ENCODE peak calls at places on chromosomes 4 and X, in five cellular contexts. M is right atrium auricular region, H is heart right ventricle, I is aorta, L is fibroblast of lung. Q is an unnamed sample. For H3K4me1, the result is how much of the 10 kb centered on the place peaks cover.

GRCh38 chr4:58983887-58984286 is 1873.7 kb upstream of the IGFBP7 start:
- DNase-seq in M (no peak), I (no peak), H (no peak), L (no peak), Q (no peak)

GRCh38 chrX:109472939-109473713 is 8.8 kb downstream of the GUCY2F start:
- DNase-seq in I (no peak), M (no peak), L (peak), H (peak), Q (no peak)

GRCh38 chrX:72120798-72121197 is 10.9 kb downstream of the RTL5 start:
- DNase-seq in L (no peak), I (no peak), H (no peak), M (no peak), Q (no peak)

GRCh38 chrX:71107762-71108360 is 1.3 kb upstream of the CXorf65 start:
- DNase-seq in M (no peak), I (peak), L (no peak), H (no peak), Q (no peak)

GRCh38 chr4:85603437-85604336 is 128.7 kb downstream of the ARHGAP24 start:
- DNase-seq in H (no peak), I (no peak), M (no peak), L (peak), Q (no peak)

GRCh38 chr4:76943129-76943620 is 6.4 kb upstream of the SEPTIN11 start:
- DNase-seq in L (peak), I (no peak), H (no peak), M (no peak), Q (no peak)

GRCh38 chr4:169861592-169861991 is 103.8 kb upstream of the HPF1 start:
- DNase-seq in I (no peak), L (no peak), H (no peak), M (no peak), Q (no peak)

GRCh38 chrX:50609796-50610195 is 139.2 kb upstream of the DGKK start:
- DNase-seq in L (no peak), M (no peak), H (no peak), I (no peak), Q (no peak)

GRCh38 chrX:154046262-154046771 is 26.6 kb upstream of the IRAK1 start:
- DNase-seq in I (no peak), H (peak), L (peak), M (peak), Q (peak)

GRCh38 chr4:99059550-99059949 is 29.0 kb downstream of the ADH5 start:
- DNase-seq in M (no peak), L (no peak), I (no peak), H (no peak), Q (no peak)

GRCh38 chr4:99058228-99058627 is 30.4 kb downstream of the ADH5 start:
- DNase-seq in L (no peak), I (no peak), M (no peak), H (peak), Q (no peak)

GRCh38 chr4:99062120-99062519 is 26.5 kb downstream of the ADH5 start:
- DNase-seq in M (no peak), I (no peak), H (no peak), L (no peak), Q (peak)

DNA sequence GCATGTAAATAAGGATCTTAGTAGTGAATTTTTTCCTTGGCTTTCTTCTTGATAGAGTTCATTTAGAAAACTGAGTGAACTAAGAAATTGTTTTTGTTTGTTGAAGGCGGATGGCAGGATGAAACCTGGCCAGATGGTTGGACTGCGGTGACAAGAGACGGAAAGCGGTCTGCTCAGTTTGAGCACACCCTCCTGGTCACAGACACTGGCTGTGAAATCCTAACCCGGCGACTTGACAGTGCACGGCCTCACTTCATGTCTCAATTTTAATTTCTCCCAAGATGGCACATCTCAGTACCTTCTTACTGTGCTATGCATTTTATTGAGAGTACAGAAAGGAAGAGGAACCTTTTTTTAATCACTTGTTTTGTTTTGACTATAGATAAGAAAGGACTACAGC is 27.5 kb downstream of the ADH5 start:
- DNase-seq in H (no peak), M (no peak), I (no peak), L (no peak), Q (no peak)
- H3K4me1 ChIP-seq in H (under half), M (under half), I (under half), L (under half), Q (under half)

GRCh38 chr4:182219400-182219799 is 23.8 kb upstream of the TENM3 start:
- DNase-seq in H (no peak), I (no peak), M (no peak), L (peak), Q (no peak)

GRCh38 chr4:182212211-182212761 is 30.9 kb upstream of the TENM3 start:
- DNase-seq in L (peak), H (no peak), I (no peak), M (no peak), Q (peak)

GRCh38 chr4:182213024-182213423 is 30.2 kb upstream of the TENM3 start:
- DNase-seq in M (no peak), L (peak), I (no peak), H (no peak), Q (no peak)

GRCh38 chr4:182216005-182216404 is 27.2 kb upstream of the TENM3 start:
- DNase-seq in I (no peak), M (no peak), H (no peak), L (no peak), Q (no peak)

DNA sequence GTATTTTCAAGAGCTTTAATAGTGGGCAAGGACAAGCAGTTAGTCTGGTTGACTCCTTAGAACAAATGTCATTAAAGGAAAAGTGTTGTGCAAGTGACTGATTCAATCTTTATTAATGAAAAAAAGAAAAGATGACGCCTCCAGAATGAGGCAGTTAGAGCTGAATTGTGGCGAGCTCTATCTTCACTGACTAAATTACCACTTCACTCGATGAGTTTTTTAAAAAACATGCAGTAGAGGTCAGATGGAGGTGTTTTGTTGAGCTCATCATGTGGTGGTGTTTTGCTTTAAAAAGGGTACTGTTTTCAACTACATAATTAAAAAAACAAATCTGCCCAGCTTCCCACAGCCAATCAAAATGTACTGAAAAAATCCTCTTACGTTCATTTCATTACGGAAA is 28.0 kb upstream of the TENM3 start:
- DNase-seq in M (no peak), H (no peak), L (no peak), I (no peak), Q (no peak)
- H3K4me1 ChIP-seq in M (under half), H (under half), L (under half), I (under half), Q (under half)

GRCh38 chr4:107891299-107891698 is 40.0 kb upstream of the CYP2U1 start:
- DNase-seq in I (no peak), H (no peak), M (no peak), L (no peak), Q (no peak)

GRCh38 chr4:107896158-107896645 is 35.1 kb upstream of the CYP2U1 start:
- DNase-seq in H (no peak), M (no peak), L (peak), I (no peak), Q (no peak)

GRCh38 chr4:107893171-107894137 is 37.9 kb upstream of the CYP2U1 start:
- DNase-seq in L (peak), I (no peak), H (no peak), M (no peak), Q (no peak)

GRCh38 chr4:107896651-107897050 is 34.7 kb upstream of the CYP2U1 start:
- DNase-seq in I (no peak), H (no peak), L (peak), M (no peak), Q (no peak)

DNA sequence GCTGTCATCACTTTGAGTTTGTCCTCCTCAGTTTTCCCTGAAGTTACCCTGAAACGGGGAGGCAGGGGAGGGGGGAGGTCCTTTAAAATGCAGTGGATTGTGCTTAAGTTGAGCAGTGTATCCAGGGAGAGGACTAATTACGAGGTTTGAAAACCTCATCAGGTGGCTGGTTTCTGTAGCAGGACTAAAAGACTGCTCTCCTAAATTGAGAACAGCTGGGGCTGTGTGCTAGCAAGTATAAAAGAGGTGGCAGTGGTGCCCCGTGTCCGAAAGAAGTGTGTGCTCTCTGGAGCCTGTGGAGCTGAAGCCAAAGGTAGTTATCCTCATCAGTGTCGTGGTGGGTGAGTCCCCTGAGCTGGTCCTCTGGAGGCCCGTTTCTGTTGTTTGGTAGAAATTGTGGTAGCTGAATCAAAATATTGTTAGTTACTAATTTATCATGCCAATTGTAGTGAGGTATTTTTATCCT is 37.2 kb upstream of the CYP2U1 start:
- DNase-seq in I (no peak), H (no peak), M (no peak), L (no peak), Q (no peak)
- H3K4me1 ChIP-seq in I (under half), H (under half), M (under half), L (under half), Q (under half)

GRCh38 chr4:38510201-38510600 is 153.8 kb upstream of the KLF3 start:
- DNase-seq in M (no peak), H (no peak), L (no peak), I (no peak), Q (no peak)
- H3K4me1 ChIP-seq in M (under half), H (under half), L (under half), I (under half), Q (under half)

DNA sequence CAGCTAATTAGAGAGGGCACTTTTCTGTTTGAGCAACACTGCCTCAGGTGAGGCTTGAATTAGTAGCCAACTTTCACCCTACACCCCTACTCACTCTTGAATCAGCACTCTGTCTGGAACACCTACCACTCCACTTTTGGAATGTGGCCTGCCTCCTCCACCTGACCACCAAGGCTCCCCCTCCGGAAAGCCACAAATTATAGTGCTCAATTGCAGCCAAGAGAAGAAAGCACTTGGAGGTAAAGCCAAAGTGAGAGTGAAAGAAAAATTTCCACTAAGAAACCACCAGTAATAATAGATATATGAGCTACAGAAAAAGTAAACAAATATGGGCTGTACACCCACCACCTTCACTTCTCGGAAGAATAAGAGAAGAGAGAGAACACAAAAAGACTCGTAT is 41.1 kb downstream of the PPP3CA start:
- DNase-seq in I (no peak), H (no peak), L (no peak), M (no peak), Q (no peak)
- H3K4me1 ChIP-seq in I (under half), H (under half), L (under half), M (under half), Q (under half)